ENCODE peak calls at places on chromosomes 3 and 15, in eight cellular contexts. One of them, this sample, is unnamed.

GRCh38 chr15:63089260-63090043 is 32.2 kb upstream of the LACTB start:
- DNase-seq in neural crest cell: no peak
- DNase-seq in kidney epithelial cell: no peak
- DNase-seq in stimulated activated CD8-positive, alpha-beta memory T cell treated with anti-CD3 and anti-CD28 coated beads, Interleukin-12 subunit alpha, Interleukin-12 subunit beta, amount 100 ng/mL, for 4 hours: no peak
- DNase-seq in lung: no peak
- DNase-seq in aorta: no peak
- DNase-seq in uterus: peak
- DNase-seq in ovary: no peak
- DNase-seq in this sample: no peak

GRCh38 chr15:66503780-66504562 is 684 bp downstream of the RPL4 start:
- DNase-seq in lung: no peak
- DNase-seq in ovary: no peak
- DNase-seq in kidney epithelial cell: no peak
- DNase-seq in aorta: no peak
- DNase-seq in neural crest cell: no peak
- DNase-seq in stimulated activated CD8-positive, alpha-beta memory T cell treated with anti-CD3 and anti-CD28 coated beads, Interleukin-12 subunit alpha, Interleukin-12 subunit beta, amount 100 ng/mL, for 4 hours: no peak
- DNase-seq in uterus: no peak
- DNase-seq in this sample: no peak

GRCh38 chr3:43726511-43726910 is 35.8 kb downstream of the ABHD5 start:
- DNase-seq in kidney epithelial cell: no peak
- DNase-seq in lung: no peak
- DNase-seq in ovary: no peak
- DNase-seq in stimulated activated CD8-positive, alpha-beta memory T cell treated with anti-CD3 and anti-CD28 coated beads, Interleukin-12 subunit alpha, Interleukin-12 subunit beta, amount 100 ng/mL, for 4 hours: no peak
- DNase-seq in neural crest cell: no peak
- DNase-seq in aorta: no peak
- DNase-seq in uterus: no peak
- DNase-seq in this sample: no peak

GRCh38 chr3:162390891-162391290 is 894.3 kb downstream of the OTOL1 start:
- DNase-seq in ovary: no peak
- DNase-seq in neural crest cell: no peak
- DNase-seq in aorta: no peak
- DNase-seq in stimulated activated CD8-positive, alpha-beta memory T cell treated with anti-CD3 and anti-CD28 coated beads, Interleukin-12 subunit alpha, Interleukin-12 subunit beta, amount 100 ng/mL, for 4 hours: no peak
- DNase-seq in kidney epithelial cell: peak
- DNase-seq in lung: no peak
- DNase-seq in uterus: no peak
- DNase-seq in this sample: no peak

GRCh38 chr15:39890640-39891039 is 29.4 kb downstream of the GPR176 start:
- DNase-seq in stimulated activated CD8-positive, alpha-beta memory T cell treated with anti-CD3 and anti-CD28 coated beads, Interleukin-12 subunit alpha, Interleukin-12 subunit beta, amount 100 ng/mL, for 4 hours: no peak
- DNase-seq in ovary: no peak
- DNase-seq in aorta: no peak
- DNase-seq in uterus: no peak
- DNase-seq in lung: no peak
- DNase-seq in kidney epithelial cell: no peak
- DNase-seq in neural crest cell: no peak
- DNase-seq in this sample: no peak

GRCh38 chr15:82535566-82536408 is 4.5 kb downstream of the RPS17 start:
- DNase-seq in ovary: no peak
- DNase-seq in stimulated activated CD8-positive, alpha-beta memory T cell treated with anti-CD3 and anti-CD28 coated beads, Interleukin-12 subunit alpha, Interleukin-12 subunit beta, amount 100 ng/mL, for 4 hours: no peak
- DNase-seq in lung: no peak
- DNase-seq in uterus: no peak
- DNase-seq in aorta: no peak
- DNase-seq in neural crest cell: no peak
- DNase-seq in kidney epithelial cell: no peak
- DNase-seq in this sample: no peak

GRCh38 chr3:30438121-30438520 is 168.3 kb upstream of the TGFBR2 start:
- DNase-seq in uterus: no peak
- DNase-seq in neural crest cell: no peak
- DNase-seq in kidney epithelial cell: no peak
- DNase-seq in stimulated activated CD8-positive, alpha-beta memory T cell treated with anti-CD3 and anti-CD28 coated beads, Interleukin-12 subunit alpha, Interleukin-12 subunit beta, amount 100 ng/mL, for 4 hours: no peak
- DNase-seq in ovary: no peak
- DNase-seq in lung: no peak
- DNase-seq in aorta: no peak
- DNase-seq in this sample: no peak

GRCh38 chr3:125236331-125236903 is 23.9 kb upstream of the SLC12A8 start:
- DNase-seq in lung: no peak
- DNase-seq in uterus: no peak
- DNase-seq in aorta: no peak
- DNase-seq in kidney epithelial cell: no peak
- DNase-seq in neural crest cell: no peak
- DNase-seq in stimulated activated CD8-positive, alpha-beta memory T cell treated with anti-CD3 and anti-CD28 coated beads, Interleukin-12 subunit alpha, Interleukin-12 subunit beta, amount 100 ng/mL, for 4 hours: no peak
- DNase-seq in ovary: no peak
- DNase-seq in this sample: no peak

GRCh38 chr3:178385280-178385952 is 150.8 kb upstream of the KCNMB2 start:
- DNase-seq in stimulated activated CD8-positive, alpha-beta memory T cell treated with anti-CD3 and anti-CD28 coated beads, Interleukin-12 subunit alpha, Interleukin-12 subunit beta, amount 100 ng/mL, for 4 hours: no peak
- DNase-seq in lung: no peak
- DNase-seq in ovary: no peak
- DNase-seq in aorta: no peak
- DNase-seq in neural crest cell: peak
- DNase-seq in kidney epithelial cell: no peak
- DNase-seq in uterus: peak
- DNase-seq in this sample: peak

GRCh38 chr15:89898628-89899302 is 5.0 kb upstream of the AP3S2 start:
- DNase-seq in stimulated activated CD8-positive, alpha-beta memory T cell treated with anti-CD3 and anti-CD28 coated beads, Interleukin-12 subunit alpha, Interleukin-12 subunit beta, amount 100 ng/mL, for 4 hours: no peak
- DNase-seq in neural crest cell: no peak
- DNase-seq in kidney epithelial cell: no peak
- DNase-seq in uterus: no peak
- DNase-seq in aorta: no peak
- DNase-seq in lung: no peak
- DNase-seq in ovary: no peak
- DNase-seq in this sample: peak

GRCh38 chr3:155312781-155313180 is 19.3 kb upstream of the STRIT1 start:
- DNase-seq in lung: no peak
- DNase-seq in neural crest cell: no peak
- DNase-seq in stimulated activated CD8-positive, alpha-beta memory T cell treated with anti-CD3 and anti-CD28 coated beads, Interleukin-12 subunit alpha, Interleukin-12 subunit beta, amount 100 ng/mL, for 4 hours: no peak
- DNase-seq in ovary: no peak
- DNase-seq in kidney epithelial cell: no peak
- DNase-seq in uterus: no peak
- DNase-seq in aorta: no peak
- DNase-seq in this sample: no peak

GRCh38 chr3:69770219-69770618 is 31.0 kb downstream of the MITF start:
- DNase-seq in ovary: no peak
- DNase-seq in aorta: no peak
- DNase-seq in kidney epithelial cell: peak
- DNase-seq in lung: no peak
- DNase-seq in uterus: no peak
- DNase-seq in neural crest cell: no peak
- DNase-seq in stimulated activated CD8-positive, alpha-beta memory T cell treated with anti-CD3 and anti-CD28 coated beads, Interleukin-12 subunit alpha, Interleukin-12 subunit beta, amount 100 ng/mL, for 4 hours: no peak
- DNase-seq in this sample: no peak

GRCh38 chr3:124882749-124883148 is 4.4 kb downstream of the ITGB5 start:
- DNase-seq in kidney epithelial cell: no peak
- DNase-seq in neural crest cell: no peak
- DNase-seq in lung: no peak
- DNase-seq in aorta: no peak
- DNase-seq in uterus: no peak
- DNase-seq in ovary: no peak
- DNase-seq in stimulated activated CD8-positive, alpha-beta memory T cell treated with anti-CD3 and anti-CD28 coated beads, Interleukin-12 subunit alpha, Interleukin-12 subunit beta, amount 100 ng/mL, for 4 hours: no peak
- DNase-seq in this sample: no peak

GRCh38 chr3:171162986-171163723 is 136.6 kb upstream of the SLC2A2 start:
- DNase-seq in lung: no peak
- DNase-seq in aorta: no peak
- DNase-seq in uterus: no peak
- DNase-seq in stimulated activated CD8-positive, alpha-beta memory T cell treated with anti-CD3 and anti-CD28 coated beads, Interleukin-12 subunit alpha, Interleukin-12 subunit beta, amount 100 ng/mL, for 4 hours: no peak
- DNase-seq in ovary: no peak
- DNase-seq in neural crest cell: no peak
- DNase-seq in kidney epithelial cell: no peak
- DNase-seq in this sample: no peak

GRCh38 chr3:185134532-185134931 is 18.3 kb downstream of the C3orf70 start:
- DNase-seq in ovary: no peak
- DNase-seq in aorta: no peak
- DNase-seq in lung: no peak
- DNase-seq in uterus: no peak
- DNase-seq in stimulated activated CD8-positive, alpha-beta memory T cell treated with anti-CD3 and anti-CD28 coated beads, Interleukin-12 subunit alpha, Interleukin-12 subunit beta, amount 100 ng/mL, for 4 hours: no peak
- DNase-seq in kidney epithelial cell: no peak
- DNase-seq in neural crest cell: no peak
- DNase-seq in this sample: no peak

GRCh38 chr3:142213298-142213697 is 12.1 kb downstream of the GK5 start:
- DNase-seq in stimulated activated CD8-positive, alpha-beta memory T cell treated with anti-CD3 and anti-CD28 coated beads, Interleukin-12 subunit alpha, Interleukin-12 subunit beta, amount 100 ng/mL, for 4 hours: no peak
- DNase-seq in ovary: peak
- DNase-seq in aorta: peak
- DNase-seq in neural crest cell: no peak
- DNase-seq in lung: no peak
- DNase-seq in uterus: no peak
- DNase-seq in kidney epithelial cell: no peak
- DNase-seq in this sample: no peak

GRCh38 chr3:17954801-17955200 is 212.4 kb upstream of the TBC1D5 start:
- DNase-seq in ovary: no peak
- DNase-seq in lung: no peak
- DNase-seq in uterus: no peak
- DNase-seq in neural crest cell: no peak
- DNase-seq in stimulated activated CD8-positive, alpha-beta memory T cell treated with anti-CD3 and anti-CD28 coated beads, Interleukin-12 subunit alpha, Interleukin-12 subunit beta, amount 100 ng/mL, for 4 hours: no peak
- DNase-seq in kidney epithelial cell: no peak
- DNase-seq in aorta: no peak
- DNase-seq in this sample: no peak

GRCh38 chr15:37014137-37014536 is 86.2 kb downstream of the MEIS2 start:
- DNase-seq in kidney epithelial cell: no peak
- DNase-seq in uterus: no peak
- DNase-seq in ovary: no peak
- DNase-seq in neural crest cell: no peak
- DNase-seq in lung: no peak
- DNase-seq in stimulated activated CD8-positive, alpha-beta memory T cell treated with anti-CD3 and anti-CD28 coated beads, Interleukin-12 subunit alpha, Interleukin-12 subunit beta, amount 100 ng/mL, for 4 hours: no peak
- DNase-seq in aorta: no peak
- DNase-seq in this sample: no peak

This sample was measured in ecto neural progenitor cell.